ENCODE peak calls at places on chromosomes 3 and 15, in five cellular contexts. W, V, C, N and O are unnamed samples.

GRCh38 chr15:38707802-38708671 is 143.4 kb upstream of the RASGRP1 start:
- DNase-seq in V (no peak), W (peak; percentile 40), N (peak; percentile 6), C (no peak), O (peak; percentile 43)

GRCh38 chr15:26119322-26119721 is 256.2 kb upstream of the ATP10A start:
- DNase-seq in C (no peak), V (no peak), W (no peak), N (no peak), O (no peak)

GRCh38 chr3:28940530-28940929 is 340.3 kb upstream of the RBMS3 start:
- DNase-seq in W (no peak), V (no peak), C (peak; percentile 25), N (peak; percentile 2), O (no peak)

GRCh38 chr3:181726351-181727121 is 14.8 kb downstream of the SOX2 start:
- DNase-seq in W (no peak), C (no peak), N (no peak), V (no peak), O (no peak)

GRCh38 chr3:120683671-120684301 is 1.7 kb upstream of the HGD start:
- DNase-seq in N (no peak), W (no peak), C (no peak), V (no peak), O (no peak)

GRCh38 chr3:127459891-127460290 is 130.6 kb downstream of the TPRA1 start:
- DNase-seq in W (no peak), N (no peak), C (no peak), V (no peak), O (no peak)

GRCh38 chr15:82139823-82140268 is 94.0 kb upstream of the MEX3B start:
- DNase-seq in N (no peak), C (no peak), W (no peak), V (no peak), O (no peak)

GRCh38 chr3:134527037-134527436 is 41.2 kb downstream of the CEP63 start:
- DNase-seq in N (no peak), V (no peak), W (no peak), C (no peak), O (no peak)

GRCh38 chr3:188001926-188002325 is 152.0 kb upstream of the LPP start:
- DNase-seq in W (no peak), V (no peak), N (no peak), C (no peak), O (no peak)

GRCh38 chr3:47646362-47646761 is 67.7 kb upstream of the CSPG5 start:
- DNase-seq in C (no peak), W (no peak), V (no peak), N (no peak), O (no peak)

GRCh38 chr3:125234831-125235230 is 22.3 kb upstream of the SLC12A8 start:
- DNase-seq in V (no peak), N (no peak), C (no peak), W (no peak), O (no peak)

GRCh38 chr3:125229168-125229567 is 16.6 kb upstream of the SLC12A8 start:
- DNase-seq in V (no peak), C (no peak), N (no peak), W (no peak), O (no peak)

GRCh38 chr3:125229707-125230106 is 17.2 kb upstream of the SLC12A8 start:
- DNase-seq in W (no peak), N (no peak), C (no peak), V (no peak), O (no peak)

GRCh38 chr3:125231895-125232294 is 19.3 kb upstream of the SLC12A8 start:
- DNase-seq in C (no peak), V (no peak), N (no peak), W (no peak), O (no peak)

DNA sequence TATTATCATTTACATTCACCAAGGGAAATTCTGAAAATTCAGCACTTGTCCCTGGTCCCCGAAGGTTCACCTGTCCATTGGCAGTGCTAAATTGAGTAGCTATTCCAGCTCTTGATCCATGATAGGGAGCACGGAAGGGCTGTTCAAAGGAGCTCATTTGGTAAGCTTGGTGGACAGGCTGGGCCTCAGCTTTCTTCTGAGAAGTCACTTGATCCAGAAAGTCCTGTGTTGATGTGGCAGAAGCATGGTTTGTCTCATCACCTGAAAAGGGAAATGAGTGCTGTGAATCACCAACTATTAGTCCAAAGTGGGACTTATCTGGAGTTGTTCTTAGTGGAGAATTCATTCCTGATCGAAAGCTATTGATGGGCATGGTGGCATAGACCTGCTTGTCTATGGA is 19.8 kb upstream of the SLC12A8 start:
- DNase-seq in N (no peak), W (no peak), V (no peak), C (no peak), O (no peak)
- H3K27ac ChIP-seq in N (no peak overlapping the region), W (no peak overlapping the region), V (no peak overlapping the region), C (no peak overlapping the region), O (peak overlapping the region; percentile 95)

GRCh38 chr3:115357456-115357855 is 210.4 kb upstream of the ZBTB20 start:
- DNase-seq in C (no peak), W (no peak), V (no peak), N (no peak), O (no peak)
- H3K27ac ChIP-seq in C (no peak overlapping the region), W (no peak overlapping the region), V (no peak overlapping the region), N (no peak overlapping the region), O (no peak overlapping the region)

GRCh38 chr3:57017481-57017880 is 43.0 kb upstream of the SPATA12 start:
- DNase-seq in C (no peak), N (peak; percentile 58), V (no peak), W (no peak), O (peak; percentile 61)
- H3K27ac ChIP-seq in C (no peak overlapping the region), N (peak overlapping the region; percentile 68), V (no peak overlapping the region), W (no peak overlapping the region), O (peak overlapping the region; percentile 71)

GRCh38 chr15:63507878-63508818 is 3.8 kb downstream of the USP3 start:
- DNase-seq in V (no peak), C (no peak), W (no peak), N (no peak), O (no peak)
- H3K27ac ChIP-seq in V (no peak overlapping the region), C (peak overlapping the region; percentile 53), W (no peak overlapping the region), N (no peak overlapping the region), O (peak overlapping the region; percentile 69)